ENCODE peak calls at places on chromosomes 6 and 20, in eight cellular contexts. M is caudate nucleus; P is neural crest cell; I is HT1080; G is WTC11; Q is NCI-H1694; R is activated T-helper 9 cell treated with anti-CD3 and anti-CD28 coated beads, Interleukin-2, amount 50 U/mL, for 16 hours; L is Ammon's horn. U is an unnamed sample.
A peak's percentile ranks its signal among the peaks of the same experiment; 100 is the strongest.

GRCh38 chr6:134614606-134615485 is 296.9 kb upstream of the SGK1 start:
- DNase-seq in M (no peak), P (no peak), I (no peak), G (no peak), Q (no peak), R (no peak), L (no peak), U (no peak)

GRCh38 chr6:115514656-115515055 is 546.0 kb downstream of the FRK start:
- DNase-seq in M (no peak), P (no peak), I (peak; percentile 15), G (no peak), Q (no peak), R (no peak), L (peak; percentile 44), U (no peak)

GRCh38 chr20:56323656-56324055 is 35.1 kb upstream of the FAM210B start:
- DNase-seq in M (no peak), P (no peak), I (no peak), G (no peak), Q (no peak), R (no peak), L (no peak), U (no peak)

GRCh38 chr6:139109558-139109957 is 25.3 kb upstream of the HECA start:
- DNase-seq in M (no peak), P (no peak), I (peak; percentile 52), G (peak; percentile 62), Q (peak; percentile 2), R (no peak), L (no peak), U (peak; percentile 83)

GRCh38 chr6:53151676-53152075 is 3.0 kb upstream of the GCM1 start:
- DNase-seq in M (no peak), P (no peak), I (peak; percentile 15), G (peak; percentile 67), Q (no peak), R (no peak), L (no peak), U (peak; percentile 45)

GRCh38 chr6:68975064-68975463 is 340.0 kb downstream of the ADGRB3 start:
- DNase-seq in M (peak; percentile 58), P (peak; percentile 9), I (peak; percentile 10), G (peak; percentile 19), Q (no peak), R (no peak), L (peak; percentile 95), U (peak; percentile 73)

GRCh38 chr6:97189767-97190166 is 93.2 kb downstream of the MMS22L start:
- DNase-seq in M (no peak), P (no peak), I (peak; percentile 37), G (no peak), Q (no peak), R (no peak), L (no peak), U (no peak)

GRCh38 chr6:8705435-8706020 is 270.2 kb upstream of the SLC35B3 start:
- DNase-seq in M (no peak), P (no peak), I (no peak), G (no peak), Q (no peak), R (no peak), L (no peak), U (no peak)

GRCh38 chr6:170165085-170165484 is 125.8 kb downstream of the DLL1 start:
- DNase-seq in M (no peak), P (no peak), I (no peak), G (no peak), Q (no peak), R (no peak), L (no peak), U (no peak)

GRCh38 chr6:169971171-169971861 is 219.9 kb downstream of the ERMARD start:
- DNase-seq in M (no peak), P (no peak), I (no peak), G (no peak), Q (no peak), R (no peak), L (no peak), U (no peak)

GRCh38 chr6:150006961-150007464 is 18.3 kb downstream of the RAET1L start:
- DNase-seq in M (no peak), P (no peak), I (peak; percentile 25), G (no peak), Q (peak; percentile 11), R (no peak), L (no peak), U (peak; percentile 36)

GRCh38 chr20:59848182-59848581 is 85.3 kb downstream of the SYCP2 start:
- DNase-seq in M (no peak), P (no peak), I (no peak), G (no peak), Q (no peak), R (no peak), L (no peak), U (no peak)

GRCh38 chr6:10429638-10430427 is 15.0 kb upstream of the TFAP2A start:
- DNase-seq in M (no peak), P (no peak), I (peak; percentile 51), G (no peak), Q (peak; percentile 66), R (no peak), L (peak; percentile 79), U (peak; percentile 86)

GRCh38 chr6:146277142-146277541 is 248.3 kb downstream of the GRM1 start:
- DNase-seq in M (no peak), P (no peak), I (no peak), G (no peak), Q (no peak), R (no peak), L (no peak), U (no peak)

U was measured in OCI-M1.